ENCODE peak calls at places on chromosomes 13 and 19, in six cellular contexts. One of them, this sample, is unnamed.
A peak's percentile ranks its signal among the peaks of the same experiment; 100 is the strongest.

GRCh38 chr13:93915269-93915809 is 564.1 kb downstream of the DCT start:
- DNase-seq in activated CD4-positive, alpha-beta T cell treated with anti-CD3 and anti-CD28 coated beads for 48 hours: no peak
- DNase-seq in iPS-NIHi11: no peak
- DNase-seq in T-helper 2 cell: no peak
- DNase-seq in Panc1: no peak
- DNase-seq in stimulated activated effector memory CD8-positive, alpha-beta T cell treated with anti-CD3 and anti-CD28 coated beads, Interleukin-12 subunit alpha, Interleukin-12 subunit beta, amount 100 ng/mL, for 72 hours: no peak
- DNase-seq in this sample: no peak

GRCh38 chr13:47822036-47822435 is 179.0 kb downstream of the SUCLA2 start:
- DNase-seq in T-helper 2 cell: no peak
- DNase-seq in stimulated activated effector memory CD8-positive, alpha-beta T cell treated with anti-CD3 and anti-CD28 coated beads, Interleukin-12 subunit alpha, Interleukin-12 subunit beta, amount 100 ng/mL, for 72 hours: no peak
- DNase-seq in Panc1: no peak
- DNase-seq in activated CD4-positive, alpha-beta T cell treated with anti-CD3 and anti-CD28 coated beads for 48 hours: no peak
- DNase-seq in iPS-NIHi11: no peak
- DNase-seq in this sample: no peak

GRCh38 chr13:100491164-100491847 is 97.3 kb downstream of the GGACT start:
- DNase-seq in iPS-NIHi11: no peak
- DNase-seq in stimulated activated effector memory CD8-positive, alpha-beta T cell treated with anti-CD3 and anti-CD28 coated beads, Interleukin-12 subunit alpha, Interleukin-12 subunit beta, amount 100 ng/mL, for 72 hours: no peak
- DNase-seq in T-helper 2 cell: no peak
- DNase-seq in activated CD4-positive, alpha-beta T cell treated with anti-CD3 and anti-CD28 coated beads for 48 hours: no peak
- DNase-seq in Panc1: no peak
- DNase-seq in this sample: no peak

GRCh38 chr13:44760434-44760833 is 184.3 kb upstream of the TSC22D1 start:
- DNase-seq in activated CD4-positive, alpha-beta T cell treated with anti-CD3 and anti-CD28 coated beads for 48 hours: no peak
- DNase-seq in stimulated activated effector memory CD8-positive, alpha-beta T cell treated with anti-CD3 and anti-CD28 coated beads, Interleukin-12 subunit alpha, Interleukin-12 subunit beta, amount 100 ng/mL, for 72 hours: no peak
- DNase-seq in T-helper 2 cell: no peak
- DNase-seq in iPS-NIHi11: no peak
- DNase-seq in Panc1: no peak
- DNase-seq in this sample: no peak

GRCh38 chr19:46860846-46861690 is at the start of gene ARHGAP35:
- DNase-seq in iPS-NIHi11: peak; percentile 83
- DNase-seq in Panc1: no peak
- DNase-seq in stimulated activated effector memory CD8-positive, alpha-beta T cell treated with anti-CD3 and anti-CD28 coated beads, Interleukin-12 subunit alpha, Interleukin-12 subunit beta, amount 100 ng/mL, for 72 hours: peak; percentile 55
- DNase-seq in T-helper 2 cell: no peak
- DNase-seq in activated CD4-positive, alpha-beta T cell treated with anti-CD3 and anti-CD28 coated beads for 48 hours: peak; percentile 18
- DNase-seq in this sample: no peak

GRCh38 chr13:73717632-73718031 is 416.6 kb downstream of the KLF12 start:
- DNase-seq in T-helper 2 cell: no peak
- DNase-seq in stimulated activated effector memory CD8-positive, alpha-beta T cell treated with anti-CD3 and anti-CD28 coated beads, Interleukin-12 subunit alpha, Interleukin-12 subunit beta, amount 100 ng/mL, for 72 hours: no peak
- DNase-seq in iPS-NIHi11: no peak
- DNase-seq in Panc1: no peak
- DNase-seq in activated CD4-positive, alpha-beta T cell treated with anti-CD3 and anti-CD28 coated beads for 48 hours: peak; percentile 31
- DNase-seq in this sample: no peak

GRCh38 chr13:29507356-29507755 is 88.1 kb downstream of the SLC7A1 start:
- DNase-seq in iPS-NIHi11: no peak
- DNase-seq in T-helper 2 cell: no peak
- DNase-seq in Panc1: no peak
- DNase-seq in activated CD4-positive, alpha-beta T cell treated with anti-CD3 and anti-CD28 coated beads for 48 hours: no peak
- DNase-seq in stimulated activated effector memory CD8-positive, alpha-beta T cell treated with anti-CD3 and anti-CD28 coated beads, Interleukin-12 subunit alpha, Interleukin-12 subunit beta, amount 100 ng/mL, for 72 hours: no peak
- DNase-seq in this sample: no peak

GRCh38 chr19:2043864-2044708 is 7.0 kb downstream of the MKNK2 start:
- DNase-seq in activated CD4-positive, alpha-beta T cell treated with anti-CD3 and anti-CD28 coated beads for 48 hours: no peak
- DNase-seq in iPS-NIHi11: no peak
- DNase-seq in Panc1: no peak
- DNase-seq in stimulated activated effector memory CD8-positive, alpha-beta T cell treated with anti-CD3 and anti-CD28 coated beads, Interleukin-12 subunit alpha, Interleukin-12 subunit beta, amount 100 ng/mL, for 72 hours: no peak
- DNase-seq in T-helper 2 cell: no peak
- DNase-seq in this sample: no peak

GRCh38 chr19:9054768-9055167 is 32.1 kb upstream of the OR1M1 start:
- DNase-seq in activated CD4-positive, alpha-beta T cell treated with anti-CD3 and anti-CD28 coated beads for 48 hours: no peak
- DNase-seq in Panc1: no peak
- DNase-seq in T-helper 2 cell: no peak
- DNase-seq in iPS-NIHi11: peak; percentile 41
- DNase-seq in stimulated activated effector memory CD8-positive, alpha-beta T cell treated with anti-CD3 and anti-CD28 coated beads, Interleukin-12 subunit alpha, Interleukin-12 subunit beta, amount 100 ng/mL, for 72 hours: no peak
- DNase-seq in this sample: no peak

GRCh38 chr19:55692681-55693081 is 17.7 kb downstream of the EPN1 start:
- DNase-seq in T-helper 2 cell: no peak
- DNase-seq in Panc1: no peak
- DNase-seq in iPS-NIHi11: peak; percentile 31
- DNase-seq in activated CD4-positive, alpha-beta T cell treated with anti-CD3 and anti-CD28 coated beads for 48 hours: no peak
- DNase-seq in stimulated activated effector memory CD8-positive, alpha-beta T cell treated with anti-CD3 and anti-CD28 coated beads, Interleukin-12 subunit alpha, Interleukin-12 subunit beta, amount 100 ng/mL, for 72 hours: no peak
- DNase-seq in this sample: peak; percentile 38

GRCh38 chr19:46878613-46879375 is 18.0 kb downstream of the ARHGAP35 start:
- DNase-seq in Panc1: no peak
- DNase-seq in iPS-NIHi11: no peak
- DNase-seq in activated CD4-positive, alpha-beta T cell treated with anti-CD3 and anti-CD28 coated beads for 48 hours: no peak
- DNase-seq in T-helper 2 cell: no peak
- DNase-seq in stimulated activated effector memory CD8-positive, alpha-beta T cell treated with anti-CD3 and anti-CD28 coated beads, Interleukin-12 subunit alpha, Interleukin-12 subunit beta, amount 100 ng/mL, for 72 hours: no peak
- DNase-seq in this sample: no peak

GRCh38 chr13:51444922-51445321 is 7.9 kb downstream of the INTS6 start:
- DNase-seq in activated CD4-positive, alpha-beta T cell treated with anti-CD3 and anti-CD28 coated beads for 48 hours: no peak
- DNase-seq in T-helper 2 cell: no peak
- DNase-seq in Panc1: no peak
- DNase-seq in stimulated activated effector memory CD8-positive, alpha-beta T cell treated with anti-CD3 and anti-CD28 coated beads, Interleukin-12 subunit alpha, Interleukin-12 subunit beta, amount 100 ng/mL, for 72 hours: no peak
- DNase-seq in iPS-NIHi11: no peak
- DNase-seq in this sample: no peak

GRCh38 chr13:36712785-36713184 is 39.0 kb downstream of the SERTM1 start:
- DNase-seq in stimulated activated effector memory CD8-positive, alpha-beta T cell treated with anti-CD3 and anti-CD28 coated beads, Interleukin-12 subunit alpha, Interleukin-12 subunit beta, amount 100 ng/mL, for 72 hours: no peak
- DNase-seq in T-helper 2 cell: no peak
- DNase-seq in Panc1: no peak
- DNase-seq in activated CD4-positive, alpha-beta T cell treated with anti-CD3 and anti-CD28 coated beads for 48 hours: no peak
- DNase-seq in iPS-NIHi11: no peak
- DNase-seq in this sample: no peak

GRCh38 chr13:46614582-46614981 is 61.6 kb downstream of the LRCH1 start:
- DNase-seq in activated CD4-positive, alpha-beta T cell treated with anti-CD3 and anti-CD28 coated beads for 48 hours: no peak
- DNase-seq in Panc1: no peak
- DNase-seq in stimulated activated effector memory CD8-positive, alpha-beta T cell treated with anti-CD3 and anti-CD28 coated beads, Interleukin-12 subunit alpha, Interleukin-12 subunit beta, amount 100 ng/mL, for 72 hours: no peak
- DNase-seq in iPS-NIHi11: no peak
- DNase-seq in T-helper 2 cell: no peak
- DNase-seq in this sample: no peak

GRCh38 chr13:23378009-23378632 is 55.4 kb downstream of the SACS start:
- DNase-seq in activated CD4-positive, alpha-beta T cell treated with anti-CD3 and anti-CD28 coated beads for 48 hours: peak; percentile 77
- DNase-seq in iPS-NIHi11: peak; percentile 18
- DNase-seq in Panc1: no peak
- DNase-seq in T-helper 2 cell: peak; percentile 39
- DNase-seq in stimulated activated effector memory CD8-positive, alpha-beta T cell treated with anti-CD3 and anti-CD28 coated beads, Interleukin-12 subunit alpha, Interleukin-12 subunit beta, amount 100 ng/mL, for 72 hours: no peak
- DNase-seq in this sample: no peak

GRCh38 chr19:13001502-13002388 is 6.5 kb downstream of the NFIX start:
- DNase-seq in iPS-NIHi11: no peak
- DNase-seq in Panc1: no peak
- DNase-seq in activated CD4-positive, alpha-beta T cell treated with anti-CD3 and anti-CD28 coated beads for 48 hours: no peak
- DNase-seq in T-helper 2 cell: no peak
- DNase-seq in stimulated activated effector memory CD8-positive, alpha-beta T cell treated with anti-CD3 and anti-CD28 coated beads, Interleukin-12 subunit alpha, Interleukin-12 subunit beta, amount 100 ng/mL, for 72 hours: no peak
- DNase-seq in this sample: no peak

GRCh38 chr13:110419391-110419791 is 112.3 kb downstream of the COL4A2 start:
- DNase-seq in Panc1: no peak
- DNase-seq in iPS-NIHi11: no peak
- DNase-seq in activated CD4-positive, alpha-beta T cell treated with anti-CD3 and anti-CD28 coated beads for 48 hours: no peak
- DNase-seq in T-helper 2 cell: no peak
- DNase-seq in stimulated activated effector memory CD8-positive, alpha-beta T cell treated with anti-CD3 and anti-CD28 coated beads, Interleukin-12 subunit alpha, Interleukin-12 subunit beta, amount 100 ng/mL, for 72 hours: no peak
- DNase-seq in this sample: no peak

GRCh38 chr13:78098249-78098648 is 179.6 kb upstream of the EDNRB start:
- DNase-seq in stimulated activated effector memory CD8-positive, alpha-beta T cell treated with anti-CD3 and anti-CD28 coated beads, Interleukin-12 subunit alpha, Interleukin-12 subunit beta, amount 100 ng/mL, for 72 hours: no peak
- DNase-seq in activated CD4-positive, alpha-beta T cell treated with anti-CD3 and anti-CD28 coated beads for 48 hours: no peak
- DNase-seq in T-helper 2 cell: no peak
- DNase-seq in iPS-NIHi11: no peak
- DNase-seq in Panc1: no peak
- DNase-seq in this sample: no peak

GRCh38 chr19:6890421-6890913 is 3.1 kb downstream of the ADGRE1 start:
- DNase-seq in activated CD4-positive, alpha-beta T cell treated with anti-CD3 and anti-CD28 coated beads for 48 hours: no peak
- DNase-seq in T-helper 2 cell: no peak
- DNase-seq in iPS-NIHi11: no peak
- DNase-seq in stimulated activated effector memory CD8-positive, alpha-beta T cell treated with anti-CD3 and anti-CD28 coated beads, Interleukin-12 subunit alpha, Interleukin-12 subunit beta, amount 100 ng/mL, for 72 hours: no peak
- DNase-seq in Panc1: no peak
- DNase-seq in this sample: no peak

GRCh38 chr19:14383556-14383897 is 2.3 kb downstream of the ADGRE5 start:
- DNase-seq in stimulated activated effector memory CD8-positive, alpha-beta T cell treated with anti-CD3 and anti-CD28 coated beads, Interleukin-12 subunit alpha, Interleukin-12 subunit beta, amount 100 ng/mL, for 72 hours: no peak
- DNase-seq in T-helper 2 cell: no peak
- DNase-seq in activated CD4-positive, alpha-beta T cell treated with anti-CD3 and anti-CD28 coated beads for 48 hours: no peak
- DNase-seq in iPS-NIHi11: no peak
- DNase-seq in Panc1: no peak
- DNase-seq in this sample: no peak

GRCh38 chr19:10975374-10976036 is 14.7 kb downstream of the SMARCA4 start:
- DNase-seq in activated CD4-positive, alpha-beta T cell treated with anti-CD3 and anti-CD28 coated beads for 48 hours: no peak
- DNase-seq in stimulated activated effector memory CD8-positive, alpha-beta T cell treated with anti-CD3 and anti-CD28 coated beads, Interleukin-12 subunit alpha, Interleukin-12 subunit beta, amount 100 ng/mL, for 72 hours: no peak
- DNase-seq in iPS-NIHi11: no peak
- DNase-seq in T-helper 2 cell: no peak
- DNase-seq in Panc1: no peak
- DNase-seq in this sample: no peak

GRCh38 chr13:31068119-31068423 is 93.6 kb downstream of the HSPH1 start:
- DNase-seq in stimulated activated effector memory CD8-positive, alpha-beta T cell treated with anti-CD3 and anti-CD28 coated beads, Interleukin-12 subunit alpha, Interleukin-12 subunit beta, amount 100 ng/mL, for 72 hours: no peak
- DNase-seq in activated CD4-positive, alpha-beta T cell treated with anti-CD3 and anti-CD28 coated beads for 48 hours: no peak
- DNase-seq in iPS-NIHi11: no peak
- DNase-seq in Panc1: no peak
- DNase-seq in T-helper 2 cell: no peak
- DNase-seq in this sample: no peak

GRCh38 chr19:10780368-10780767 is 55.6 kb downstream of the TMED1 start:
- DNase-seq in T-helper 2 cell: no peak
- DNase-seq in Panc1: no peak
- DNase-seq in stimulated activated effector memory CD8-positive, alpha-beta T cell treated with anti-CD3 and anti-CD28 coated beads, Interleukin-12 subunit alpha, Interleukin-12 subunit beta, amount 100 ng/mL, for 72 hours: no peak
- DNase-seq in iPS-NIHi11: no peak
- DNase-seq in activated CD4-positive, alpha-beta T cell treated with anti-CD3 and anti-CD28 coated beads for 48 hours: no peak
- DNase-seq in this sample: no peak

GRCh38 chr13:79807554-79807953 is 326.6 kb downstream of the NDFIP2 start:
- DNase-seq in stimulated activated effector memory CD8-positive, alpha-beta T cell treated with anti-CD3 and anti-CD28 coated beads, Interleukin-12 subunit alpha, Interleukin-12 subunit beta, amount 100 ng/mL, for 72 hours: no peak
- DNase-seq in iPS-NIHi11: no peak
- DNase-seq in activated CD4-positive, alpha-beta T cell treated with anti-CD3 and anti-CD28 coated beads for 48 hours: no peak
- DNase-seq in T-helper 2 cell: no peak
- DNase-seq in Panc1: no peak
- DNase-seq in this sample: no peak

GRCh38 chr13:23902975-23903905 is 5.9 kb upstream of the C1QTNF9B start:
- DNase-seq in iPS-NIHi11: peak; percentile 28
- DNase-seq in Panc1: no peak
- DNase-seq in activated CD4-positive, alpha-beta T cell treated with anti-CD3 and anti-CD28 coated beads for 48 hours: no peak
- DNase-seq in T-helper 2 cell: no peak
- DNase-seq in stimulated activated effector memory CD8-positive, alpha-beta T cell treated with anti-CD3 and anti-CD28 coated beads, Interleukin-12 subunit alpha, Interleukin-12 subunit beta, amount 100 ng/mL, for 72 hours: no peak
- DNase-seq in this sample: no peak

This sample was measured in natural killer cell treated with Interleukin-12 subunit alpha and Interleukin-12 subunit beta and Interleukin-15 and Interleukin-18, amount 100 ng/mL, for 72 hours.